ENCODE peak calls at places on chromosomes 7 and 10, in five cellular contexts. N, L, J, Q and M are unnamed samples. For H3K9me3, the result is how much of the 10 kb centered on the place peaks cover.

GRCh38 chr7:41652265-41652664 is 50.6 kb downstream of the INHBA start:
- DNase-seq in N (no peak), L (no peak), J (no peak), Q (no peak), M (no peak)

GRCh38 chr10:23399701-23400144 is 39.2 kb upstream of the OTUD1 start:
- DNase-seq in N (no peak), L (peak), J (peak), Q (no peak), M (no peak)

GRCh38 chr7:2104107-2104710 is 128.5 kb downstream of the MAD1L1 start:
- DNase-seq in N (peak), L (peak), J (no peak), Q (peak), M (peak)

GRCh38 chr7:66604198-66604597 is 24.5 kb upstream of the KCTD7 start:
- DNase-seq in N (no peak), L (no peak), J (no peak), Q (no peak), M (no peak)

GRCh38 chr10:96974348-96974747 is 142.2 kb downstream of the LCOR start:
- DNase-seq in N (no peak), L (no peak), J (no peak), Q (no peak), M (no peak)

GRCh38 chr7:4527988-4528641 is 154.0 kb upstream of the FOXK1 start:
- DNase-seq in N (no peak), L (no peak), J (no peak), Q (no peak), M (no peak)

GRCh38 chr7:135602304-135602703 is 44.6 kb downstream of the NUP205 start:
- DNase-seq in N (no peak), L (no peak), J (no peak), Q (no peak), M (no peak)

GRCh38 chr7:128993419-128993818 is 55.7 kb downstream of the IRF5 start:
- DNase-seq in N (no peak), L (no peak), J (no peak), Q (no peak), M (no peak)

GRCh38 chr7:105691029-105691691 is 109.9 kb upstream of the EFCAB10 start:
- DNase-seq in N (no peak), L (no peak), J (no peak), Q (no peak), M (peak)

GRCh38 chr7:76008156-76008687 is 13.8 kb upstream of the TMEM120A start:
- DNase-seq in N (peak), L (no peak), J (no peak), Q (no peak), M (no peak)

GRCh38 chr10:31622993-31623392 is 304.0 kb downstream of the ZEB1 start:
- DNase-seq in N (peak), L (no peak), J (no peak), Q (no peak), M (no peak)

GRCh38 chr7:16266877-16267276 is 154.5 kb downstream of the CRPPA start:
- DNase-seq in N (no peak), L (no peak), J (no peak), Q (no peak), M (no peak)

GRCh38 chr7:94449151-94449725 is 54.5 kb downstream of the COL1A2 start:
- DNase-seq in N (no peak), L (no peak), J (no peak), Q (no peak), M (no peak)

GRCh38 chr10:905503-905902 is 26.0 kb downstream of the LARP4B start:
- DNase-seq in N (no peak), L (no peak), J (no peak), Q (no peak), M (no peak)

GRCh38 chr10:130510755-130511154 is 374.6 kb downstream of the GLRX3 start:
- DNase-seq in N (no peak), L (no peak), J (no peak), Q (no peak), M (no peak)

GRCh38 chr7:117219485-117219884 is 103.4 kb downstream of the WNT2 start:
- DNase-seq in N (no peak), L (no peak), J (no peak), Q (no peak), M (no peak)

GRCh38 chr10:103746598-103746997 is 108.8 kb downstream of the SH3PXD2A start:
- DNase-seq in N (no peak), L (no peak), J (no peak), Q (no peak), M (no peak)

GRCh38 chr10:87794285-87794684 is 23.7 kb downstream of the ATAD1 start:
- DNase-seq in N (no peak), L (no peak), J (no peak), Q (no peak), M (no peak)

GRCh38 chr7:82183633-82184032 is 259.9 kb downstream of the CACNA2D1 start:
- DNase-seq in N (no peak), L (no peak), J (no peak), Q (no peak), M (no peak)

GRCh38 chr10:78337646-78338391 is 304.2 kb downstream of the RPS24 start:
- DNase-seq in N (peak), L (no peak), J (no peak), Q (peak), M (no peak)

GRCh38 chr7:114885836-114886235 is 36.1 kb upstream of the MDFIC start:
- DNase-seq in N (no peak), L (no peak), J (no peak), Q (no peak), M (no peak)

GRCh38 chr7:145884716-145885514 is 231.7 kb upstream of the CNTNAP2 start:
- DNase-seq in N (no peak), L (no peak), J (no peak), Q (no peak), M (no peak)

GRCh38 chr10:81071087-81071796 is 533.5 kb downstream of the SH2D4B start:
- DNase-seq in N (no peak), L (no peak), J (no peak), Q (no peak), M (no peak)

GRCh38 chr7:73880755-73881328 is 19.9 kb downstream of the TMEM270 start:
- DNase-seq in N (no peak), L (no peak), J (no peak), Q (no peak), M (no peak)

DNA sequence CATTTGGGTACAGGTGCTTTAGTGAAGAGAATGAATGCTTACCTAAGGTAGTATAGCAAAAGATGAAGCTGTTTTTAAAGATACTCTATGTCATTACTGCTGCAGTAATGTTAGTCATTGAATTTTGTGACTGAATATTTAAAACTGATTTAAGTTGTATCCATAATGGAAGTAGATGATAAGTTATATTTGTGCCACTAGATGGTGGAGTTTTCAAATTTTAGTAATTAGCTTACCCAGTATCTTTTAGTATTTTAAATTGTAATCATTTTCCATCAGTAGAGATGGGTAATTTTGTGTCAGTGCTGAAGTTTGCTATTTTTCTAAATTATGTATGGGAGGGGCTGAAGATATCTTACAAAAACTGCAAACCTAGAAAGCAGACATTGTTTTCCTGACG is 25.2 kb downstream of the HBP1 start:
- DNase-seq in N (no peak), L (no peak), J (no peak), Q (no peak), M (no peak)
- TF ChIP-seq CTCF in N (no peak), L (no peak), J (peak), Q (no peak), M (no peak)

DNA sequence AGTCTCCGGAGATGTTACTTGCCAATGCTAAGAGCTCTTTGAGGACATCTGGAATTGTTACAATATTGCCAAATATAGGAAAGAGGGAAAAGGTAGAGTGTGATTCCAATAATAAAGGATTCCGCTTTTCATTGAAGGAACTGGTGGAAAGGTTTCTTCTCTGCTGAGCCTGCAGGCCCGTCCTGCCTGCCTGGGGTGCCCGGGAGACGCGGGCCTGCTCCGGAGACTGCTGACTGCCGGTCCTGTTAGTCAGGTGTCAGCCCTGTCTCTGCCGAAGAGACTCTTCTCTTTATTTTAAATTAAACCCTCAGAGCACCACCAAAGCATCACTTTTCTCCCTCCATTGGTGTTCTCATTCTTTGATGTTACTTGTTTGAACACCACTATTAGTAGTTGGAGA is 2.2 kb downstream of the EGFR start:
- DNase-seq in N (no peak), L (no peak), J (no peak), Q (no peak), M (no peak)
- H3K27ac ChIP-seq in N (peak), L (no peak), J (peak), Q (peak), M (no peak)

DNA sequence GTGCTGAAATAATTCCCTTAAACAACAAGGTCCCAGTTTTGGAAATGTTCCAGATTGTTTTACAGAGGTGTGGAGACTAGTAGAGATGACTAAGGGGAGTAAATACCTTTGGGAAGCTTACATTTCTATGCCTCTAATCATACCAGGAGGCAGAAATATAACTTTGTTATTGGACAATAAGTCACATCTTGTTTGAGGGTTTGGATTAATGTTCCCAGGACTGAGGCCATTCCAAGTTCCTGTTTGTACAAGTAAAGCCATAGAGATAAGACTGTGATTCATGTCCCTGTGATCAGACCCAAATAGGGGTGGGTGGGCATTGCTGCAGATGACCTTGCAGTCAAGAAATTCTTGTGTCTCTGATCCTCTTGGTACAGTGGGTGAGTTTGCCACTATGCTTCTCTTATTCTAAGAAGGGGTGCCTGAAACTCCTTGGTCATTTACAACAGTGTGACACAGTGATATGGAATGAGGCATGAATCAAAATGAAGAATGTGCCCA is 508.3 kb downstream of the SORCS3 start:
- DNase-seq in N (no peak), L (no peak), J (no peak), Q (no peak), M (no peak)
- H3K9me3 ChIP-seq in N (under half), L (under half), J (under half), Q (under half), M (under half)

DNA sequence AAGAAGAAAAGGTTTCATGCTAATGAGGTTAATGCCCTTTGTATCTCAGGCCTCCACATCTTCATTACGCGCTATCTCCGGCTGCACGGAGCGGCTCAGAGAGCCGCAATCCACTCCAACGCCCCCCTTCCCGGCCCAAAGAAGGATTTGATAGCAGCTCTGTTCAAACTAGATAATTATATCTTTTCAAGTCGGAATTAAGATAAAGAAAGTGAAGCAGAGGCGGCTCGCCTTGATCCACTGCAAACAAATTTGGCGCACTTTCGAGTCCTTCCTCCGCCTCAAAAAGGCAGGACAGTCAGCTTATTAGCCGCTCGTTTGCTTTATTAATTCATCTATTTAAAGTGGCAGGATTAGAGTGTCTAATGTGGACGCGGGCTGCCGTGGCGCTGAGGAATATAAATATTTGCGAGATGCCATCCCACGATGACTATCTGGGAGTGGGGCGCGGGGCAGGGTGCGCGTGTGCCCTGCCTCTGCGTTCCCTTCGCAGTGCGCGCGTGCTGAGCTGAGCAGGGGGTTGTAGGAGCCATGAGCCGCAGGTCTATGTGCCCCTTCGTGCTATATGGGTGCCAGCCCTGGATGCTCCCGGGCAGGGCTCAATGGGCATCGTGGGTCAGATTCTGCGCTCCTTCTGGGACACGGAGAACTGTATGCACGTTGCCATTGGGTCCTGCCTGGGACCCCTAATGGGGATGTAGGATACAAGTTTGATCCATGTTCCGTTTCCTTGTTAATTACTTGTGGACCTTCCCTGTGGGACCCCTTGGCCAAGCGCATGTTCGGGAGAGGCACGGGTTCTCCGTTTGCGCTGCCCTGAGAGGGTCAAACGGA is 9.0 kb downstream of the EMX2 start:
- DNase-seq in N (no peak), L (no peak), J (no peak), Q (no peak), M (no peak)
- TF ChIP-seq CTCF in N (no peak), L (no peak), J (no peak), Q (no peak), M (no peak)

GRCh38 chr10:63246361-63246760 is 113.2 kb downstream of the NRBF2 start:
- DNase-seq in N (no peak), L (no peak), J (no peak), Q (no peak), M (no peak)

GRCh38 chr10:63250032-63250431 is 116.9 kb downstream of the NRBF2 start:
- DNase-seq in N (no peak), L (no peak), J (no peak), Q (no peak), M (no peak)

GRCh38 chr10:63252095-63252762 is 119.1 kb downstream of the NRBF2 start:
- DNase-seq in N (no peak), L (no peak), J (no peak), Q (no peak), M (no peak)

GRCh38 chr10:63253040-63253439 is 119.9 kb downstream of the NRBF2 start:
- DNase-seq in N (no peak), L (no peak), J (no peak), Q (no peak), M (no peak)

GRCh38 chr10:63247771-63248170 is 114.6 kb downstream of the NRBF2 start:
- DNase-seq in N (no peak), L (no peak), J (no peak), Q (no peak), M (no peak)
- H3K27ac ChIP-seq in N (no peak), L (no peak), J (no peak), Q (no peak), M (no peak)